ENCODE peak calls at places on chromosomes 2 and 18, in four cellular contexts. A, G, P and X are unnamed samples.

GRCh38 chr2:127049927-127050802 is 56.8 kb downstream of the BIN1 start:
- DNase-seq in A (peak; percentile 85), G (no peak), P (peak; percentile 24), X (no peak)

GRCh38 chr2:160200921-160201320 is 849 bp upstream of the ITGB6 start:
- DNase-seq in A (no peak), G (no peak), P (no peak), X (no peak)

GRCh38 chr18:56645415-56646016 is 5.6 kb upstream of the WDR7 start:
- DNase-seq in A (no peak), G (no peak), P (no peak), X (peak; percentile 26)

GRCh38 chr2:105488198-105488757 is 89.4 kb upstream of the FHL2 start:
- DNase-seq in A (no peak), G (no peak), P (no peak), X (no peak)

GRCh38 chr2:221896505-221897151 is 324.5 kb upstream of the EPHA4 start:
- DNase-seq in A (no peak), G (no peak), P (no peak), X (no peak)

GRCh38 chr18:48167901-48168300 is 237.4 kb upstream of the SMAD2 start:
- DNase-seq in A (no peak), G (no peak), P (peak; percentile 85), X (no peak)

GRCh38 chr2:238999290-238999741 is 151.4 kb downstream of the TWIST2 start:
- DNase-seq in A (no peak), G (no peak), P (peak; percentile 26), X (no peak)

GRCh38 chr2:21422050-21422449 is 298.3 kb downstream of the TDRD15 start:
- DNase-seq in A (peak; percentile 24), G (no peak), P (peak; percentile 23), X (no peak)

GRCh38 chr2:188381614-188382013 is 89.9 kb downstream of the GULP1 start:
- DNase-seq in A (no peak), G (peak; percentile 82), P (no peak), X (peak; percentile 83)

GRCh38 chr2:212364106-212364505 is 174.5 kb downstream of the ERBB4 start:
- DNase-seq in A (no peak), G (no peak), P (no peak), X (no peak)

GRCh38 chr2:8558956-8559355 is 122.9 kb upstream of the ID2 start:
- DNase-seq in A (no peak), G (no peak), P (no peak), X (no peak)

GRCh38 chr2:148888003-148888501 is 13.0 kb downstream of the KIF5C start:
- DNase-seq in A (no peak), G (no peak), P (no peak), X (no peak)
- TF ChIP-seq TCF7L2 in A (no peak), G (no peak), P (no peak), X (no peak)

GRCh38 chr2:224838335-224838734 is 122.2 kb upstream of the CCDC195 start:
- DNase-seq in A (no peak), G (no peak), P (no peak), X (no peak)
- TF ChIP-seq TCF7L2 in A (no peak), G (no peak), P (no peak), X (no peak)

DNA sequence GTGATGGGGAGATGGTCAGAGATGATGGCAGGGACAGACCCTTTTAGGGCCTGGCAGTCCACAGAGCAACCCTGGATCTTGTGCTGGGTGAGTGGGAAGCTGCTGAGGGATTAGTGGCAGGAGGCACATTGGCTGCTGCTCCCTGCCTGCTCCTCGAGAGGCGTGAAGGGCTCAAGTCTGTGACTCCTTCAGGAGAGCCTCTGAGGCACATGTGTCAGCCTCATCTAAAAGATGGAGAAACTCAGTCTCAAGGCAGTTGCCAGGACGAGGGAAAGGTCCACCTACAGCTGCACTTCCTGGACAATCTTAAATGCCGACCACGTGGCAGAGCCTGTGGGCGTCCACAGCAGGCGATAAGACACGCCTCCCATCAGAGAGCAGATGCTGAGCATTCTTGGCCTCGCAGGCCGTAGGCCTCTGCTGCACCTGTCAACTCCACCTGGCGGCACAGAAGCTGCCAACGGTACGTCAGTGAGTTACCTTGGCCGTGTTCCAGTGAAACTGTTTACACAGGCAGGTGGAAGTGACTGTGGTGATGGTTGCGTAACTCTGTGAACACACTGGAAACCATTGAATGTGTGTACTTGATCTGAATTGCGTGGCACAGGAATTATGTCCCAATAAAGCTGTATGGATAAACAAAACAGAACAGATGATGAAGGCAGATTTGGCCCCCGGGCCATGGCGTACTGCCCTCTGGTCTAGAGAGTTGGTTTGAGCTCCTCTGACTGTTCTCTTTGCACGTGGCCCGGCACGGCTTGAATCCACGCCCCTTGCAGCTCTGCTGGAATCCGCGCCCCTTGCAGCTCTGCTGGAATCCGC is 114.4 kb downstream of the RNF144A start:
- DNase-seq in A (no peak), G (no peak), P (peak; percentile 98), X (peak; percentile 52)
- TF ChIP-seq TCF7L2 in A (no peak), G (no peak), P (no peak), X (no peak)

DNA sequence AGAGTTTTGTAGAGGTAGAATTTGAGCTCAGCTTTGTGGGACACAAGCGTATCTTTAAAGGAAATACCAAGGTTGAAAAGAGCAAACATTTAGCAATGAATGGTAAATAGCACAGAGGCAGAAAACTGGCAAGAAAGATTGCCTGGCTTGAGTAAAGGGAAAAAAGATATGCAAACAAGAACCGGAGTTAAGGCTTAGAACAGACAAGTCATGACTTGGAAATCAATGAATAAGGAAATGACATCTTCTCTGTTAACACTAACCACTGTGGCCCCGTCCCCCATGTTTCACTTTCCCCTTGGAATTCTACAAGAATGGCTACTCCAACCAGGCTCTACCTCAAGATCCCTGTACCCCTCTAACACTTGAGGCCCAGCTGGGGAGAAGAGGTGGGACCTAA is 3.8 kb downstream of the STAM2 start:
- DNase-seq in A (no peak), G (no peak), P (no peak), X (no peak)
- TF ChIP-seq TCF7L2 in A (no peak), G (no peak), P (no peak), X (no peak)

DNA sequence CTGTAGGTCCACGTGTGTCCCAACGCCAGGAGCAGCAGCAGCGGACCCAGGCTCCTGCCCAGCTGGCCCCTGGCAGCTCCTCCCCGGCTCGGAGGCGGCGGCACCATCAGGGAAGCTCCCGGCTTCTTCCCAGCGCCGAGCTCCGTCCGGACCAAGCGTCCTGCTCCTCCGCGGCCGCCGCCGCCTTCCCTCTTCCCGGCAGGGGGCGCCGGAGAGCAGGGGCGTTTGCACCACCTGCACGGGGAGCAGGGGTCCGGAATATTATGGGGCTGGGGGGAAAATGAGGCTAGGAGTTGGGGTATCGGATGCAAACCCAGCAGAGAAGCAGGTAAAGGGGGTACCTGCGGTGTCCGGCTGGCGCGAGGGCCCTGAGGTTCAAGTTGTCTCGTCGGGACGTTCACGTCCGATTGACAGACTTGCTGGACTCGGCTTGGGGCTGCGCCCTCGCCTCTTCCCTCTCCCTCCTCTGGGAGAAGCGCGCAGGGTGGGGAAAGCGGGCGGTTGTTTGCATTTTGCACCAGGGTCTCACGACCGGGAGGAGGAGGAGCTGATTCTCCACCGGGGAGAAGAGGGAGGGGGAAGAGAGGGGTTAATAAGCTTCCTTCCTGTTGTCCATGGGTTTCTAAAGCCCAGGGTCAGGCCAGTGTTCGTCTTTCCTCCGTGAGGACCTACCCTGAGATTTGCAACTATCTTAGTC is at the start of gene CCBE1:
- DNase-seq in A (peak; percentile 55), G (no peak), P (no peak), X (peak; percentile 29)
- TF ChIP-seq TCF7L2 in A (no peak), G (no peak), P (no peak), X (no peak)